ENCODE peak calls at places on chromosomes 16 and 17, in six cellular contexts. I is PC-9, H is PC-3, A is hepatocyte, P is Karpas-422, C is GM23338. Z is an unnamed sample. For H3K9me2, H3K27me3 and H3K4me1, the result is how much of the 10 kb centered on the place peaks cover.

GRCh38 chr17:57600092-57600491 is 145.0 kb downstream of the CCDC182 start:
- DNase-seq in I (no peak), H (no peak), A (no peak), P (no peak), C (no peak), Z (no peak)

GRCh38 chr17:67400193-67400592 is 23.1 kb downstream of the PITPNC1 start:
- DNase-seq in I (no peak), H (no peak), A (no peak), P (no peak), C (no peak), Z (no peak)

GRCh38 chr17:7854851-7855642 is at the start of gene TMEM88:
- DNase-seq in I (no peak), H (no peak), A (peak), P (peak), C (peak), Z (peak)

GRCh38 chr16:77842468-77842867 is 54.1 kb downstream of the VAT1L start:
- DNase-seq in I (no peak), H (no peak), A (no peak), P (no peak), C (no peak), Z (no peak)

GRCh38 chr17:1643293-1643998 is 2.1 kb downstream of the SCARF1 start:
- DNase-seq in I (peak), H (peak), A (peak), P (peak), C (peak), Z (peak)

GRCh38 chr17:1241904-1242303 is 28.3 kb upstream of the BHLHA9 start:
- DNase-seq in I (no peak), H (no peak), A (no peak), P (no peak), C (no peak), Z (peak)

GRCh38 chr17:7314719-7315569 is at the start of gene GPS2:
- DNase-seq in I (peak), H (peak), A (peak), P (peak), C (peak), Z (peak)

GRCh38 chr16:71205482-71206131 is 24.9 kb downstream of the HYDIN start:
- DNase-seq in I (no peak), H (no peak), A (no peak), P (no peak), C (no peak), Z (no peak)

GRCh38 chr17:77280304-77280910 is 139.6 kb downstream of the SEC14L1 start:
- DNase-seq in I (peak), H (peak), A (peak), P (no peak), C (peak), Z (peak)

GRCh38 chr17:73423159-73423715 is 111.4 kb upstream of the CDC42EP4 start:
- DNase-seq in I (no peak), H (no peak), A (no peak), P (no peak), C (no peak), Z (no peak)

GRCh38 chr17:6981426-6981825 is 14.4 kb upstream of the ALOX12 start:
- DNase-seq in I (no peak), H (no peak), A (no peak), P (no peak), C (no peak), Z (no peak)

GRCh38 chr16:68533937-68534336 is 5.2 kb upstream of the ZFP90 start:
- DNase-seq in I (no peak), H (no peak), A (no peak), P (no peak), C (no peak), Z (no peak)

GRCh38 chr16:55971447-55971846 is 96.3 kb upstream of the CES5A start:
- DNase-seq in I (no peak), H (no peak), A (no peak), P (no peak), C (no peak), Z (no peak)

GRCh38 chr17:48006936-48007703 is 30.5 kb downstream of the COPZ2 start:
- DNase-seq in I (no peak), H (no peak), A (no peak), P (no peak), C (no peak), Z (no peak)

GRCh38 chr16:74888227-74888862 is 96.6 kb downstream of the WDR59 start:
- DNase-seq in I (no peak), H (no peak), A (no peak), P (no peak), C (no peak), Z (no peak)

GRCh38 chr17:40317345-40317873 is 8.4 kb downstream of the RARA start:
- DNase-seq in I (no peak), H (peak), A (peak), P (peak), C (peak), Z (peak)

GRCh38 chr17:73720187-73720834 is 76.1 kb upstream of the SDK2 start:
- DNase-seq in I (no peak), H (no peak), A (no peak), P (no peak), C (no peak), Z (no peak)

GRCh38 chr17:28571255-28572122 is at the start of gene PIGS:
- DNase-seq in I (peak), H (peak), A (peak), P (peak), C (peak), Z (peak)
- H3K9me2 ChIP-seq in I (under half), H (under half), A (under half), P (under half), C (under half), Z (under half)

DNA sequence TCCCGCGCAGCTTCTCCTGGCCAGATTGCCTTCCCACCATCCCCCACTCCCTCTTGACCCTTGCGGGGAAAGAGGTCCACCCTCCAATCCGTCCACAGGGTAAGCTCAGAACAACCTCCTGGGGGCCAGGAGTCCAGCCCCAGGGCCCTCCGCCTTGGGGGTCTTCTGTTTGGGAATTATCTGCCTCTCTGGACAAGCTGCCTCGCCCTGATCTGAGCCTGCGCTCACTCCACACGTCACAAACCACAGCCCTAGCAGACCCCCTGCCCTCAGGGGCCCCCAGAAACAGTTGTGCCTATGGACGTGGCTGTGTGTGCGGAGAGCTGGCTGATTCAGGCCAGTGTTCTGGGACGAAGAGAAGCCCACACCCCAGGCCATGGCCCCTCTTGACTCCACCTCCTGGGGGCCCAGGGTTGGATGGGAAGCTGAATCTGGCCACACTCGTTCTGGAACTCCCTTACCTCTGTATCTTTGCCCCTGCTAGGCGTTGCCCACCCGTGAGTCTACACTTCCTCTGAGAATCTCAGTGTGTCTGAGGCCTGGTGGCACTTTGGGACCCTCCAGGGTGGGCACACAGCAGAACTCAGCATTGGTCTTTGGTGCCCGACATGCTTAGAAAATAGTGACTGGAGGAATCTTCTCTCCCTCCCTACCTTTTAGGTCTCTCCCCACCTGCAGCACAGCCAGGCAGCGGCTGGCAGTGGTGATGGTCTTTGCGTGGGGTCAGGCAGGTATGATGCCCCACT is 119.9 kb upstream of the SMURF2 start:
- DNase-seq in I (no peak), H (no peak), A (no peak), P (no peak), C (peak), Z (no peak)
- H3K27me3 ChIP-seq in I (under half), H (under half), A (under half), P (under half), C (half or more), Z (under half)

GRCh38 chr17:50059759-50060273 is 3.9 kb downstream of the ITGA3 start:
- DNase-seq in I (peak), H (peak), A (no peak), P (no peak), C (no peak), Z (peak)

GRCh38 chr17:50058296-50058945 is 2.5 kb downstream of the ITGA3 start:
- DNase-seq in I (no peak), H (no peak), A (no peak), P (no peak), C (no peak), Z (no peak)

GRCh38 chr17:50060951-50061712 is 5.2 kb downstream of the ITGA3 start:
- DNase-seq in I (peak), H (peak), A (no peak), P (no peak), C (no peak), Z (peak)

GRCh38 chr17:50057521-50057991 is 1.6 kb downstream of the ITGA3 start:
- DNase-seq in I (peak), H (no peak), A (peak), P (no peak), C (no peak), Z (no peak)

GRCh38 chr17:50059256-50059655 is 3.3 kb downstream of the ITGA3 start:
- DNase-seq in I (peak), H (peak), A (no peak), P (no peak), C (no peak), Z (no peak)
- H3K4me1 ChIP-seq in I (half or more), H (half or more), A (under half), P (under half), C (under half), Z (half or more)

GRCh38 chr16:79629003-79629402 is 28.5 kb upstream of the MAF start:
- DNase-seq in I (no peak), H (no peak), A (no peak), P (no peak), C (no peak), Z (no peak)

GRCh38 chr16:79623076-79623475 is 22.5 kb upstream of the MAF start:
- DNase-seq in I (no peak), H (no peak), A (no peak), P (no peak), C (no peak), Z (no peak)

GRCh38 chr16:79628501-79628975 is 28.0 kb upstream of the MAF start:
- DNase-seq in I (no peak), H (no peak), A (no peak), P (no peak), C (no peak), Z (no peak)

GRCh38 chr16:79627092-79627491 is 26.6 kb upstream of the MAF start:
- DNase-seq in I (no peak), H (no peak), A (no peak), P (no peak), C (no peak), Z (no peak)

GRCh38 chr16:79625738-79626137 is 25.2 kb upstream of the MAF start:
- DNase-seq in I (no peak), H (no peak), A (no peak), P (no peak), C (no peak), Z (no peak)
- H3K9me2 ChIP-seq in I (under half), H (under half), A (under half), P (under half), C (under half), Z (under half)

GRCh38 chr16:86761117-86761971 is 183.0 kb downstream of the FOXL1 start:
- DNase-seq in I (peak), H (peak), A (peak), P (peak), C (peak), Z (peak)
- H3K27me3 ChIP-seq in I (half or more), H (under half), A (half or more), P (under half), C (under half), Z (under half)